ENCODE peak calls at places on chromosome 22, in four cellular contexts. E is GM23248, F is neuronal stem cell, A is neural progenitor cell. C is an unnamed sample. For H3K36me3, the result is how much of the 10 kb centered on the place peaks cover.

GRCh38 chr22:23062616-23063538 is 7.4 kb upstream of the GNAZ start:
- DNase-seq in E (no peak), F (no peak), A (no peak), C (no peak)

GRCh38 chr22:43570531-43571144 is 158.8 kb downstream of the MPPED1 start:
- DNase-seq in E (no peak), F (no peak), A (peak), C (no peak)

GRCh38 chr22:49554741-49555140 is 272.9 kb downstream of the BRD1 start:
- DNase-seq in F (no peak), A (no peak), E (no peak), C (no peak)

GRCh38 chr22:35952576-35952975 is 76.0 kb downstream of the RBFOX2 start:
- DNase-seq in A (no peak), F (no peak), E (no peak), C (no peak)

GRCh38 chr22:50314455-50315288 is 7.2 kb upstream of the PLXNB2 start:
- DNase-seq in A (no peak), E (no peak), F (no peak), C (no peak)

GRCh38 chr22:24416095-24416494 is 11.3 kb upstream of the ADORA2A start:
- DNase-seq in F (no peak), A (no peak), E (no peak), C (no peak)

GRCh38 chr22:49544286-49544685 is 283.4 kb downstream of the BRD1 start:
- DNase-seq in A (no peak), E (no peak), F (no peak), C (no peak)

GRCh38 chr22:50202130-50202671 is 1.4 kb downstream of the SELENOO start:
- DNase-seq in E (no peak), F (no peak), A (no peak), C (no peak)

GRCh38 chr22:44884968-44885805 is 124.6 kb downstream of the PHF21B start:
- DNase-seq in F (no peak), E (no peak), A (no peak), C (no peak)

GRCh38 chr22:37050913-37051628 is 471 bp upstream of the KCTD17 start:
- DNase-seq in E (no peak), F (peak), A (no peak), C (no peak)

GRCh38 chr22:24483966-24484545 is 11.1 kb upstream of the UPB1 start:
- DNase-seq in F (no peak), E (no peak), A (no peak), C (peak)

GRCh38 chr22:43516996-43517635 is 105.3 kb downstream of the MPPED1 start:
- DNase-seq in F (no peak), A (no peak), E (no peak), C (no peak)

GRCh38 chr22:21569459-21570161 is 2.1 kb downstream of the UBE2L3 start:
- DNase-seq in F (no peak), A (peak), E (no peak), C (no peak)

GRCh38 chr22:22818861-22819855 is 68.5 kb upstream of the IGLL5 start:
- DNase-seq in E (no peak), A (no peak), F (no peak), C (no peak)

GRCh38 chr22:24230911-24231656 is 13.8 kb downstream of the GGT5 start:
- DNase-seq in A (peak), E (peak), F (no peak), C (no peak)

GRCh38 chr22:23196165-23196564 is 15.9 kb downstream of the BCR start:
- DNase-seq in F (no peak), E (no peak), A (no peak), C (no peak)

GRCh38 chr22:45159652-45160462 is 3.9 kb upstream of the NUP50 start:
- DNase-seq in F (no peak), E (peak), A (peak), C (peak)

GRCh38 chr22:31692186-31692886 is 30.3 kb upstream of the PISD start:
- DNase-seq in F (no peak), A (no peak), E (peak), C (peak)

GRCh38 chr22:36510384-36510783 is 3.5 kb upstream of the FOXRED2 start:
- DNase-seq in E (no peak), F (no peak), A (no peak), C (no peak)

GRCh38 chr22:23820748-23821211 is 18.0 kb downstream of the DERL3 start:
- DNase-seq in F (no peak), E (no peak), A (no peak), C (no peak)

GRCh38 chr22:41976070-41976901 is 7.0 kb downstream of the SEPTIN3 start:
- DNase-seq in F (no peak), E (peak), A (peak), C (peak)

GRCh38 chr22:19691721-19692341 is 22.5 kb upstream of the SEPTIN5 start:
- DNase-seq in E (peak), F (no peak), A (peak), C (peak)

GRCh38 chr22:42601879-42602465 is 12.7 kb downstream of the POLDIP3 start:
- DNase-seq in F (no peak), A (no peak), E (no peak), C (no peak)

GRCh38 chr22:25902402-25902801 is 160.4 kb downstream of the MYO18B start:
- DNase-seq in E (no peak), A (no peak), F (no peak), C (no peak)

GRCh38 chr22:23250424-23251363 is 70.4 kb downstream of the BCR start:
- DNase-seq in F (no peak), A (no peak), E (no peak), C (no peak)

GRCh38 chr22:50444663-50445062 is 30.2 kb downstream of the SBF1 start:
- DNase-seq in A (no peak), F (no peak), E (peak), C (peak)

GRCh38 chr22:44399906-44400762 is 87.4 kb upstream of the SHISAL1 start:
- DNase-seq in A (no peak), F (no peak), E (no peak), C (no peak)

GRCh38 chr22:25159028-25159427 is 40.6 kb upstream of the CRYBB3 start:
- DNase-seq in E (peak), F (no peak), A (no peak), C (peak)

GRCh38 chr22:43928418-43929307 is 5.1 kb downstream of the PNPLA3 start:
- DNase-seq in E (no peak), F (no peak), A (no peak), C (no peak)

GRCh38 chr22:50340157-50340879 is 2.8 kb upstream of the PPP6R2 start:
- DNase-seq in F (no peak), E (peak), A (peak), C (no peak)

GRCh38 chr22:30425616-30426394 is at the start of gene MTFP1:
- DNase-seq in E (peak), A (peak), F (peak), C (peak)

GRCh38 chr22:30423296-30423958 is 2.1 kb upstream of the MTFP1 start:
- DNase-seq in A (no peak), F (no peak), E (peak), C (no peak)

GRCh38 chr22:30423959-30424380 is 1.6 kb upstream of the MTFP1 start:
- DNase-seq in E (peak), F (peak), A (peak), C (peak)

GRCh38 chr22:30425327-30425615 is 297 bp upstream of the MTFP1 start:
- DNase-seq in E (no peak), A (no peak), F (no peak), C (no peak)

DNA sequence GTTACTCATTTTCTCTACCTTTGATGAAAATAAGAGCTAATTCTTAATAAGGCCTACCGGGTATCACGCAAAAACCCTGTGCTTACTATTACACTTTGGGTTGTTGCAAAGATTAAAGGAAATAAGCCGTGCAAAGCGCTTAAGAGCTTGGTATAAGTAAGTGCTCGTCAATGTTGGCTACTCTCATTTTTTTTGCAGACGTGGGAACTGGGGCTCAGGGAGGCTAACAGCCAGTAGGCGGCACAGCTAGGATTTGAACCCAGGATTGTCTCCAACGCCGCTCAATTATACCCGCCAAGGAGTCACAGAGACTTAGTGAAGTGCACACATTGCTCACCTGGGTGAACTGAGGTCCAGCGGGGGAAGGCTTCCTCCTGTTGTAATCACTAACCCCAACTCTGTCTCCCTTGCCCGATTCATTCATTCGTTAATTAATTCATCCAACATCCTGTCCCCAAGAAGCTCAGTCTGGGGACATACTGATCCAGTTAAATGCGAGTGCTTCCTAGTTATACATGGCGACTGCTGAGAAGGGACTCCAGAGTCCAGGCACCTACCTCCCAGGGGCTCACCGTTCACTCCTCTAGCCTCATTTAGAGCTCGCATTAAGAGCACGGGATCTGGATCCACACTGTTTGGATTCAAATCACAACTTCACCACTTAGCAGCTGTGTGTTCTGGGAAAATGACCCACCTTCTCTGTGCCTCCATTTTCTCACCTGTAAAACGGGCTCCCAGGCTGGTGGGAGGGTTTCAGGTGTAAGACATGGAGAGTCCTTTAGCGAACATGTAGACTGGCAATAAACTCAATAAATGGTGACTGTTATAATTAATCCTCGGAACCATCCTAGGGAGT is 869 bp upstream of the MTFP1 start:
- DNase-seq in F (no peak), A (peak), E (peak), C (peak)
- H3K9ac ChIP-seq in F (peak), A (no peak), E (peak), C (peak)

DNA sequence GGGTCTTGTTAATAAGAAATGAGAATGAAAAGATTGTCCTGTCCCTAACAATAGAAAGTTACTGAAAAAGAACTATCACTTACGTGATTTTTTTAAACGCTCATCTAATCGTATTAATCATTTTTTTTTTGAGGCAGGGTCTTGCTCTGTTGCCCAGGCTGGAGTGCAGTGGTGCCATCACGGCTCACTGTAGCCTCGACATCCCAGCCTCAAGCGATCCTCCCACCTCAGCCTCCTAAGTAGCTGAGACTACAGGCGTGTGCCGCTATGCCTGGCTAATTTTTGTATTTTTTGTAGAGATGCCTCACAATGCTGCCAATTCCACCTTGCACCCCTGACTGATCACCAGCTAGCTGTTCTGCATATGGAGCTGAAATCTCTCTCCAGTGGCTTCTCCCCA is 15.7 kb downstream of the PDGFB start:
- DNase-seq in E (no peak), A (no peak), F (no peak), C (no peak)
- H3K36me3 ChIP-seq in E (under half), A (under half), F (under half), C (under half)

GRCh38 chr22:17705565-17706450 is 67.3 kb downstream of the BCL2L13 start:
- DNase-seq in A (no peak), E (no peak), F (no peak), C (no peak)
- H3K9ac ChIP-seq in A (peak), E (peak), F (peak), C (peak)

DNA sequence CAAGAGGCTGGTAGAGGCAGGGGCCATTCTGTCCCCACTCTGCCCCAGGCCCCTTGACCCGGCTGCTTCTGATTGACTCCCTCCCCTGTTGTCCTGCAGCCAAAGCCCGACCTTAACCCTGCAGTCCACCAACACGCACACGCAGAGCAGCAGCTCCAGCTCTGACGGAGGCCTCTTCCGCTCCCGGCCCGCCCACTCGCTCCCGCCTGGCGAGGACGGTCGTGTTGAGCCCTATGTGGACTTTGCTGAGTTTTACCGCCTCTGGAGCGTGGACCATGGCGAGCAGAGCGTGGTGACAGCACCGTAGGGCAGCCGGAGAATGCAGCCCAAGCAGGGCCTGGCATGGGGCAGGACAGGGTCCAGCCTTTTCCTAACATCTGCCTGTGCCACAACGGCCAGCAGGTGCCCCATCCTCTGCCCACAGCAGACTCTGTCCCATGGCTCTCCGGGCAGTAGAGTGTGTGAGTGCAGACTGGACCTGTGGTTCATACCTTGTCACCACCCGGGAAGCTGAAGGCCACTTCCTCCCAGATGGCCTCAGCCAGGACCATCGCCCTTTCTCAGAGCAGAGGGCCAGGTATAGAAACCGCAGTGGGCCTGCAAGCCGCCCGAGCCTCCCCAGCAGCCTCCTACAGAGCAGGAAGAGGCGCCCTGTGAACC is 26.8 kb upstream of the MGAT3 start:
- DNase-seq in A (no peak), F (no peak), E (no peak), C (no peak)
- H3K36me3 ChIP-seq in A (under half), F (half or more), E (under half), C (under half)

DNA sequence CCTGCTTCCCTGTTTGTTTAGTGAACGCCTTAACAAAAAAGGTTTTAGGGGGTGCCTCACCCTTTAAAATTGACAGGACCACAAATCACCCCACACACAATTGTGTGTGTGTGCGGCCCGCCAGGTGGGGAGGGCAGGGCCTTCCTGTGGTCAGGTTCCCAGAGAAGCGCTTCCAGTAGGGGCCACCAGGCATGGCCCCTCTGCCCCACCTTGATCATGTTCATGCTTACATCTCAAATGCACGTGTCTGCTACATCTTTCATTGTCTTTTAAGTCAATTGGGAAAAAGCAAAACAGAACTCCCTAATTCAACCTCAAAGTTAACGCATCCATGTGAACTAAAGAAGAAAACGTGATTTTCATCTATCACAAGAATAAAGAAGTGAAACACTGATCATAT is 1335.3 kb downstream of the TBC1D22A start:
- DNase-seq in F (no peak), A (no peak), E (no peak), C (no peak)
- H3K9ac ChIP-seq in F (no peak), A (no peak), E (no peak), C (no peak)